ENCODE peak calls at places on chromosomes 5 and 9, in nine cellular contexts. B, O, S, W, M, E, J, F and R are unnamed samples.

GRCh38 chr9:111601237-111602018 is 2.0 kb upstream of the PTGR1 start:
- DNase-seq in S (peak; percentile 50), M (no peak), J (no peak), W (no peak), O (no peak), E (no peak), F (no peak), B (no peak), R (no peak)

GRCh38 chr5:176817864-176818377 is 7.6 kb downstream of the UNC5A start:
- DNase-seq in B (peak; percentile 60), M (peak; percentile 41), E (peak; percentile 43), O (no peak), W (no peak), F (peak; percentile 50), J (no peak), S (peak; percentile 49), R (no peak)

GRCh38 chr9:129145316-129145715 is 32.7 kb downstream of the IER5L start:
- DNase-seq in E (no peak), O (no peak), M (no peak), S (peak; percentile 23), B (no peak), J (no peak), W (no peak), F (no peak), R (no peak)

GRCh38 chr9:92501671-92502393 is 19.5 kb upstream of the ASPN start:
- DNase-seq in S (peak; percentile 72), E (no peak), F (peak; percentile 25), M (no peak), O (no peak), B (peak; percentile 44), W (peak; percentile 54), J (peak; percentile 75), R (no peak)

GRCh38 chr9:18805386-18805785 is 227.6 kb downstream of the SAXO1 start:
- DNase-seq in W (no peak), F (no peak), M (no peak), J (no peak), E (no peak), B (no peak), S (no peak), O (no peak), R (no peak)

GRCh38 chr9:76704601-76705204 is 59.5 kb upstream of the PCA3 start:
- DNase-seq in J (no peak), E (no peak), F (peak; percentile 80), S (peak; percentile 91), O (peak; percentile 51), W (no peak), M (peak; percentile 29), B (peak; percentile 63), R (no peak)

GRCh38 chr9:111237447-111237846 is 92.6 kb downstream of the OR2K2 start:
- DNase-seq in M (no peak), J (no peak), S (no peak), B (no peak), E (no peak), F (no peak), O (no peak), W (no peak), R (no peak)

GRCh38 chr5:154370119-154370518 is 75.7 kb upstream of the SAP30L start:
- DNase-seq in M (no peak), F (no peak), E (no peak), O (no peak), J (no peak), S (peak; percentile 73), B (peak; percentile 44), W (no peak), R (no peak)

GRCh38 chr5:146490089-146490843 is 25.7 kb downstream of the GPR151 start:
- DNase-seq in M (no peak), E (no peak), O (no peak), J (no peak), S (no peak), B (no peak), F (no peak), W (no peak), R (no peak)